ENCODE peak calls at places on chromosomes 2 and 18, in five cellular contexts. A is NT2/D1, X is H1, N is GM12878, L is HepG2. K is an unnamed sample.

GRCh38 chr2:20446280-20446916 is 476 bp upstream of the RHOB start:
- DNase-seq in A (no peak), X (no peak), N (no peak), L (no peak), K (no peak)

GRCh38 chr2:58834404-58834803 is 593.3 kb upstream of the FANCL start:
- DNase-seq in A (peak), X (no peak), N (no peak), L (peak), K (peak)

GRCh38 chr2:12651661-12652060 is 65.1 kb upstream of the TRIB2 start:
- DNase-seq in A (no peak), X (no peak), N (no peak), L (no peak), K (no peak)

GRCh38 chr2:42618972-42619371 is 50.5 kb downstream of the MTA3 start:
- DNase-seq in A (no peak), X (no peak), N (no peak), L (no peak), K (no peak)

GRCh38 chr2:62785810-62786593 is 80.5 kb downstream of the EHBP1 start:
- DNase-seq in A (no peak), X (no peak), N (no peak), L (no peak), K (no peak)

GRCh38 chr2:43178602-43179542 is 47.5 kb downstream of the ZFP36L2 start:
- DNase-seq in A (peak), X (peak), N (no peak), L (peak), K (peak)

GRCh38 chr18:22983175-22983574 is 50.0 kb downstream of the RBBP8 start:
- DNase-seq in A (no peak), X (no peak), N (no peak), L (peak), K (peak)

GRCh38 chr2:128593518-128594272 is 275.0 kb upstream of the HS6ST1 start:
- DNase-seq in A (no peak), X (no peak), N (no peak), L (no peak), K (no peak)

GRCh38 chr2:60104514-60105501 is 448.6 kb downstream of the BCL11A start:
- DNase-seq in A (no peak), X (no peak), N (no peak), L (no peak), K (no peak)

GRCh38 chr2:80643598-80643997 is 339.0 kb upstream of the LRRTM1 start:
- DNase-seq in A (no peak), X (no peak), N (no peak), L (no peak), K (no peak)

GRCh38 chr2:27702302-27702701 is 38.6 kb downstream of the SLC4A1AP start:
- DNase-seq in A (no peak), X (no peak), N (no peak), L (peak), K (no peak)

GRCh38 chr2:27703638-27704341 is 40.1 kb downstream of the SLC4A1AP start:
- DNase-seq in A (peak), X (peak), N (peak), L (peak), K (peak)

GRCh38 chr2:27697660-27698059 is 34.0 kb downstream of the SLC4A1AP start:
- DNase-seq in A (no peak), X (no peak), N (no peak), L (no peak), K (no peak)

GRCh38 chr2:27704342-27704876 is 40.7 kb downstream of the SLC4A1AP start:
- DNase-seq in A (no peak), X (no peak), N (no peak), L (no peak), K (no peak)

DNA sequence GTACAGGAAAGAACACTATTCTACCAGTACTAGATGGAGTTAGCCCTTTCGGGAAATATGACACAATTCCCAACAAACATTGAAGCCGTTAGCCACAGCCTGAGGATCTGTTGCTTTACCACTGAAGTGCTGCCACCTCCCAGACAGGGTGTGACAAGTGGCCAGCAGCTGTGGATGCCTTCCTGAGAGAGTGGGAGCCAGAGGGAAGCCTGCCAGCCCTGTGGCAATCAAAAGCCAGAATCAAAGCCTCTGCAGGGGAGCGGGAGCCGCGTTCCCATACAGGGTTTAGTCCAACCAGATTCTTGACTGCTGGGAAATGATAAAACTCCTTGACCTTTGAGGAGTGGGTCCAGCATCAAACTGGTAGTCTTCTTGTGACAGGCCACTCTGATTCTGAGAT is 38.0 kb downstream of the SLC4A1AP start:
- DNase-seq in A (no peak), X (no peak), N (no peak), L (no peak), K (no peak)
- TF ChIP-seq SUZ12 in A (no peak), X (no peak), N (no peak), L (no peak), K (no peak)

DNA sequence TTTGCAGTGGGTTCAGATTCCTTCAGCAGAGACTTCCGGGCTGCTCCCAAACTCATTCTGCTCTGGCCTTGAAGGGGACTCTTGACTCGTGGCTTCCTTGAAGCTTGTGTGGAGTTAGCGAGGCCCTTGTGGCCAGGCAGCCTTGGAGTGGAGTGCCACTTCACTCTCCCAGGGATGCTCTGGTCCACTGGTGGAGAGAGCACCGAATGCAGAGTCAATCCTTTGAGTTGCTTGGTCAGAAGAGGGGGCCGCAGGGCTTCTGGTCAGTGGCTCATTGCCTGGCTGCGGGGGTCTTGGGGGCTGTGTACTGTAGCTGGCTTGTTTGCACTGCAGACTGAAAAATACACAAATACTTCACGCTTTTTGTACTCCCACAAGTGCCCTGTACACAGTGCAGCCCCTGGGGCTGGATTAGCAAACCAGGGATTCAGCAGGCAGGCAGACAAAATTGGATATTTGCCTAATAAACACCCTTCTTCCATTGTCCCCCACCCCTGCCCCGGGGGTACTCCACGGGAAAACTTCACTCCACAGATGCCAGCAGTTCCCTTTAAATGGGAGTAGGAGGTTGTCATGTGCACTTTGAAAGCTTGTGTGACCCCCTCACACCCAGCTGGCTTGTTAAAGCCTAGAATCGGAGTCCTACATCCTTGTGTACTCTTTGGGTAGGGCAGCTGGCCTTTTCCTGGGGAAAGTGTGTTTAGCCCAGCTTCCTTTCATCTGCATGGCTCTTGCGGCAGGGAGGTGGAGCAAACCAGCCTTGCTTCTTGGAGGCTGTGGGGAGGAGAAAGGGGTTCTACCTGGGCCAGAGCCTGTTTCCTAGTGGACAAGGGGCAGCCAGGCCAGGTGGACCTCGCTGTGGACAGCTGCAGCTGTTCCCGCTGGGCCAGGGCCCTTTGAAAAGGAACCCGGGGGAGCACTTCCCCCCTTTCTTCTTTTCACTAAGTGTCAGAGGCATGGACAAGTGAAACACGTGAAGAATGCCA is 3.4 kb downstream of the GLI2 start:
- DNase-seq in A (no peak), X (no peak), N (no peak), L (no peak), K (no peak)
- TF ChIP-seq SUZ12 in A (no peak), X (no peak), N (no peak), L (no peak), K (no peak)

GRCh38 chr2:71744781-71745180 is 291.4 kb downstream of the DYSF start:
- DNase-seq in A (no peak), X (no peak), N (no peak), L (no peak), K (no peak)

GRCh38 chr2:71746946-71747501 is 293.7 kb downstream of the DYSF start:
- DNase-seq in A (no peak), X (no peak), N (no peak), L (no peak), K (no peak)

GRCh38 chr2:71743995-71744675 is 290.8 kb downstream of the DYSF start:
- DNase-seq in A (no peak), X (no peak), N (no peak), L (no peak), K (no peak)

GRCh38 chr2:71747573-71747972 is 294.2 kb downstream of the DYSF start:
- DNase-seq in A (no peak), X (no peak), N (no peak), L (no peak), K (no peak)

DNA sequence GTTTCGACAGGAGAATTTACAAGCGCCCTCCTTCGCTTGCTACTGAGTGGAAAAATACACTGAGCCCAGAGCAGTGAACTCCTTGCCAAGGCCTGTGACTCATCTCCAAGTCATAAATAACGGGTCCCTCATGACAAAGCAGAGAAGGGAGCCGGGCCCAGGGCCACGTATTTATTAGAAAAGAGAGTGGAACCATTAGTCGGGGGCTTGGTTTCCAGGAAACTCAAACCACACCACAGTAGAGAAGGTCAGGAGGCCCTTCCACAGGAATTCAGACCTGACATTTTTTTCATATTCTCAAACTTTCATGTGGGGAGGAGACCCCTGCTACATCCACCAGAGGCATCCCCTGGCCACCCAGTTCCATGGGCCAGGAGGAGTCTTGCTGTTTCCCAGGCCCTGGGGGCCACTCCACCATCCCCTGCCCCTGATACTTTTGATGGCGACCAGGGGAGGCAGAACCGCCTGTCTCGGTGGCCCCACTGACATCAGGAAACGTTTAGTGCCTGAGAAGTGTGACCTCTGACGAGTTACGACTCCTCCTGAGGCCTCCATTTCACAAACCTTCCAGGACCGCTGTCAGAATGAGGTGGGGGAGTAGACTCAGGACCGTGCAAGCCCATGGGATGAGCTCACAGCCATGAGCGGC is 289.7 kb downstream of the DYSF start:
- DNase-seq in A (no peak), X (no peak), N (no peak), L (no peak), K (peak)
- TF ChIP-seq SUZ12 in A (no peak), X (no peak), N (no peak), L (no peak), K (no peak)

GRCh38 chr2:16729901-16730300 is 64.3 kb upstream of the CYRIA start:
- DNase-seq in A (no peak), X (no peak), N (no peak), L (no peak), K (no peak)
- TF ChIP-seq SUZ12 in A (no peak), X (no peak), N (no peak), L (no peak), K (no peak)

DNA sequence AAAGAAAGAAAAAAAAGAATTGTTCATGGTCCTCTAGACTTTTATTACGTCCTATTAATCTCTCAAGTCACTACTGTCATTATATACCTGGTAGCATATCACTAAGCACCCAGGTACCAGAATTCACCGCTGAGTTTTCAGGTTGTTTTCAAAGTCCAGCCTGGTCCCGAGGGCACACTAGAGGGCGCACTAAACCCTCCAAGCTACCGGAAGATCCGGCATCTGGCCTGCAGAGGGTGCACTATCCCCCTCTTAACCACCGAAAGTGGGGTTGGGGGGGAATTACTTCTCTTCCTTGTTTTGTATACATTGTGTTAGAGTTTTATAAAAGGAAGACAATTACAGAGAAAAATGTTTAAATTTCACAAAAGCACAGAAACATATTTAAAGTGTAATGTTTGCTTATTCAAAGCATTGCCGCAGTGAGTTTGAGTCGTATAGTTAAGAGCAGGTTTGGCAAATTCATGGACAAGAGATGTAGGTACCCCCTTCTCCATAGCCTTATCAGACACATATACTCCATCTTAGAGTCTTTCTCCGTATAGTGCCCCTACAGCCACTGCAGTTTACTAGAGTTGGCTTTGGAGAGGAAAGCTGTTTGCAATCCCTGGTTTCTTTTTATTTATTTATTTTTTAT is 19.2 kb downstream of the MOGAT1 start:
- DNase-seq in A (peak), X (peak), N (no peak), L (peak), K (peak)
- TF ChIP-seq SUZ12 in A (no peak), X (no peak), N (no peak), L (no peak), K (no peak)

DNA sequence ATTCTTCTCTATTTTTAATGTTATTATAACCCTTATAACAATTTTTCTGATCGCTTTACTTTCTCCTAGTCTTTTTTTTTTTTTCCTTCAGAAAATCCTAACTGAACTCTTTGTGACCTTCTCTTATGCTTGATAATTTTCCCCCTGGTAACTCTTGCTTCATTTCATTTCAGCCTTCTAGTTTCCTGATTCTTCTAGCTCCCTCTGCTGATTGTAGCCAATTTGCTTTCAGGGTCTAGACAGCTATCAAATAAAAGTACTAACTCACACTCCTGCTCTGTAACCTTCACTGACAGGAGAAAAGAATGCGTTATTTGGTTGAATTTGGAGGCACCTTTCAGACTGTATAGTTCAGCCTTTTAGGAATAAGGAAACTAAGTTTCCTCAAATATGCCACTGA is 99.5 kb downstream of the RBM43 start:
- DNase-seq in A (no peak), X (no peak), N (no peak), L (no peak), K (no peak)
- TF ChIP-seq SUZ12 in A (no peak), X (no peak), N (no peak), L (no peak), K (no peak)

GRCh38 chr18:60962629-60963028 is 370.6 kb upstream of the CDH20 start:
- DNase-seq in A (no peak), X (no peak), N (no peak), L (no peak), K (no peak)

GRCh38 chr18:60965856-60966255 is 367.4 kb upstream of the CDH20 start:
- DNase-seq in A (no peak), X (no peak), N (no peak), L (no peak), K (no peak)

DNA sequence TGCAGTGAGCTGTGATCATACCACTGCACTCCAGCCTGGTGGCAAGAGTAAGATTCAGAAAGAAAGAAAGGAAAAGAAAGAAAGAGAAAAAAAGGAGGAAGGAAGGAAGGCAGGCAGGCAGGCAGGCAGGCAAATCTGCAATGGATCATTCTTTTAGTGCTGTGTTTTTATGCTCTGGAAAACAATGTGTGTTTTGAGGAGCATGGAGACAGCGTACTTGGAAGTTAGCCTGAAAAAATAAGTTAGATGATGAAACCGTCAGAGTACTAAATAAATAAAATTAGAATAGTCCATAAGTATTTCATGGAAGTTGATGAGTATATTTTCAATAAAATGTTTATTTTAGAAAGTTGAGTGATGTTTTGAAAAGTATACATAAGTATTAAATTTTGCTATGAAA is 366.4 kb upstream of the CDH20 start:
- DNase-seq in A (no peak), X (no peak), N (no peak), L (no peak), K (no peak)
- TF ChIP-seq SUZ12 in A (no peak), X (no peak), N (no peak), L (no peak), K (no peak)

GRCh38 chr2:10453899-10454298 is 5.8 kb upstream of the ODC1 start:
- DNase-seq in A (no peak), X (no peak), N (no peak), L (no peak), K (no peak)

GRCh38 chr2:10451819-10452218 is 3.7 kb upstream of the ODC1 start:
- DNase-seq in A (no peak), X (no peak), N (no peak), L (no peak), K (no peak)

GRCh38 chr2:10452956-10453885 is 5.1 kb upstream of the ODC1 start:
- DNase-seq in A (no peak), X (no peak), N (no peak), L (no peak), K (no peak)

GRCh38 chr2:10454505-10454904 is 6.4 kb upstream of the ODC1 start:
- DNase-seq in A (no peak), X (no peak), N (no peak), L (no peak), K (no peak)

GRCh38 chr2:10452334-10452733 is 4.2 kb upstream of the ODC1 start:
- DNase-seq in A (no peak), X (no peak), N (no peak), L (peak), K (no peak)
- TF ChIP-seq SUZ12 in A (no peak), X (no peak), N (no peak), L (no peak), K (no peak)